ENCODE peak calls at places on chromosomes 16 and 17, in nine cellular contexts. O is IMR-90, P is K562, I is PC-9, K is hepatocyte, E is thoracic aorta, X is endothelial cell of umbilical vein, R is ascending aorta, T is GM23248. N is an unnamed sample. For H3K4me1, the result is how much of the 10 kb centered on the place peaks cover.

GRCh38 chr16:16143038-16143763 is 80.1 kb downstream of the ABCC6 start:
- DNase-seq in O (no peak), P (peak), I (no peak), K (no peak), E (no peak), X (no peak), R (no peak), T (peak), N (no peak)

GRCh38 chr16:586645-587590 is 2.9 kb upstream of the RAB40C start:
- DNase-seq in O (no peak), P (no peak), I (no peak), K (no peak), E (no peak), X (no peak), R (no peak), T (peak), N (no peak)

GRCh38 chr16:88703486-88704309 is 2.5 kb downstream of the RNF166 start:
- DNase-seq in O (no peak), P (no peak), I (no peak), K (no peak), E (no peak), X (peak), R (no peak), T (no peak), N (no peak)

GRCh38 chr17:8900626-8901585 is 33.4 kb upstream of the PIK3R6 start:
- DNase-seq in O (no peak), P (peak), I (no peak), K (no peak), E (no peak), X (no peak), R (no peak), T (no peak), N (no peak)

GRCh38 chr16:50245417-50246298 is 20.7 kb upstream of the ADCY7 start:
- DNase-seq in O (peak), P (peak), I (peak), K (peak), E (no peak), X (peak), R (no peak), T (peak), N (peak)

GRCh38 chr17:40323731-40324650 is 15.0 kb downstream of the RARA start:
- DNase-seq in O (peak), P (no peak), I (peak), K (no peak), E (peak), X (peak), R (no peak), T (peak), N (peak)

GRCh38 chr16:2912330-2913199 is 834 bp downstream of the FLYWCH1 start:
- DNase-seq in O (peak), P (peak), I (no peak), K (peak), E (no peak), X (peak), R (no peak), T (peak), N (no peak)

GRCh38 chr16:14449790-14450463 is 180.1 kb downstream of the PARN start:
- DNase-seq in O (peak), P (no peak), I (no peak), K (no peak), E (no peak), X (no peak), R (no peak), T (peak), N (no peak)

GRCh38 chr16:57107324-57107922 is 15.0 kb downstream of the CPNE2 start:
- DNase-seq in O (no peak), P (no peak), I (no peak), K (no peak), E (no peak), X (no peak), R (no peak), T (no peak), N (no peak)

GRCh38 chr17:2094891-2095535 is 40.1 kb downstream of the HIC1 start:
- DNase-seq in O (peak), P (no peak), I (no peak), K (peak), E (no peak), X (peak), R (no peak), T (peak), N (peak)

GRCh38 chr17:44971776-44972483 is 3.8 kb upstream of the C1QL1 start:
- DNase-seq in O (peak), P (no peak), I (no peak), K (no peak), E (no peak), X (no peak), R (no peak), T (peak), N (no peak)

GRCh38 chr16:72061564-72061963 is 1.5 kb upstream of the HPR start:
- DNase-seq in O (no peak), P (no peak), I (no peak), K (no peak), E (no peak), X (no peak), R (no peak), T (no peak), N (no peak)

GRCh38 chr16:22317001-22317530 is 19.9 kb downstream of the POLR3E start:
- DNase-seq in O (no peak), P (no peak), I (no peak), K (no peak), E (no peak), X (no peak), R (no peak), T (no peak), N (no peak)

GRCh38 chr16:49698931-49699715 is 156.8 kb downstream of the ZNF423 start:
- DNase-seq in O (no peak), P (no peak), I (no peak), K (no peak), E (no peak), X (no peak), R (no peak), T (no peak), N (no peak)

GRCh38 chr17:28717578-28718316 is at the start of gene RAB34:
- DNase-seq in O (peak), P (no peak), I (peak), K (peak), E (peak), X (peak), R (peak), T (peak), N (peak)

GRCh38 chr17:58006563-58006923 is 503 bp downstream of the SRSF1 start:
- DNase-seq in O (peak), P (peak), I (no peak), K (peak), E (peak), X (peak), R (peak), T (peak), N (peak)

GRCh38 chr17:55463600-55463999 is 42.0 kb upstream of the MMD start:
- DNase-seq in O (no peak), P (no peak), I (no peak), K (no peak), E (no peak), X (no peak), R (no peak), T (no peak), N (no peak)

GRCh38 chr16:29745126-29745852 is 501 bp downstream of the C16orf54 start:
- DNase-seq in O (no peak), P (no peak), I (no peak), K (no peak), E (no peak), X (no peak), R (no peak), T (no peak), N (no peak)
- H3K4me1 ChIP-seq in O (under half), P (under half), I (under half), K (under half), E (under half), X (under half), R (under half), T (under half), N (under half)

GRCh38 chr17:50145532-50146229 is 4.8 kb downstream of the PPP1R9B start:
- DNase-seq in O (no peak), P (no peak), I (no peak), K (no peak), E (no peak), X (no peak), R (no peak), T (no peak), N (peak)
- H3K27ac ChIP-seq in O (no peak), P (no peak), I (no peak), K (no peak), E (peak), X (no peak), R (peak), T (no peak), N (peak)

GRCh38 chr17:36547776-36548175 is 3.1 kb downstream of the GGNBP2 start:
- DNase-seq in O (no peak), P (no peak), I (no peak), K (no peak), E (no peak), X (no peak), R (no peak), T (peak), N (no peak)
- H3K4me1 ChIP-seq in O (under half), P (under half), I (under half), K (under half), E (half or more), X (under half), R (under half), T (under half), N (under half)

GRCh38 chr16:26273607-26274006 is 581.8 kb downstream of the HS3ST4 start:
- DNase-seq in O (no peak), P (no peak), I (no peak), K (no peak), E (no peak), X (no peak), R (no peak), T (no peak), N (no peak)

GRCh38 chr16:26269663-26270062 is 577.9 kb downstream of the HS3ST4 start:
- DNase-seq in O (no peak), P (no peak), I (no peak), K (no peak), E (no peak), X (no peak), R (no peak), T (no peak), N (no peak)
- H3K27ac ChIP-seq in O (no peak), P (no peak), I (no peak), K (no peak), E (no peak), X (no peak), R (no peak), T (no peak), N (no peak)

DNA sequence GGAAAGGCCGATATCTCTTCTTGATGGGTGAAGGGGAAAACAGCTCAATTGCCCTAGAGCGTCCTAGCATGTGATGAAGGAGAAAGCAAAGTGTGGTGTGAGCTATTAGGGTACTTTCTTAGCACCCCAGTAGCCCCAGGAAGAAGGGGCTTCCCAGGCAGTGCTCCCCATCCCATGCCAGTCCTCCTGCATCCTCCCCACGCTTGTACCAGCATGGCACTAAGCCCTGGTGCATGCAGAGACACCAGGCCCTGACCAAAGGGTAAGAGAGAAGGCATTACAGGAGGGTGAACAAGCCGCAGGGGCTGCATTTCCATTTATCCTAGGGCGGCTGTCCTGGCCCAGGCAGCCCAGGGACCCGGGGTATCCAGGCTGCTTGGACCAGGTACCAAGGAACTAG is 3.1 kb downstream of the CYB561 start:
- DNase-seq in O (no peak), P (no peak), I (no peak), K (no peak), E (no peak), X (no peak), R (no peak), T (no peak), N (no peak)
- H3K4me1 ChIP-seq in O (under half), P (half or more), I (under half), K (under half), E (under half), X (under half), R (under half), T (under half), N (half or more)

GRCh38 chr16:26721290-26721689 is 345.4 kb upstream of the C16orf82 start:
- DNase-seq in O (no peak), P (no peak), I (no peak), K (no peak), E (no peak), X (no peak), R (no peak), T (no peak), N (no peak)

GRCh38 chr16:26717826-26718225 is 348.9 kb upstream of the C16orf82 start:
- DNase-seq in O (no peak), P (no peak), I (no peak), K (no peak), E (no peak), X (no peak), R (no peak), T (no peak), N (no peak)

GRCh38 chr16:26710475-26710874 is 356.3 kb upstream of the C16orf82 start:
- DNase-seq in O (no peak), P (no peak), I (no peak), K (no peak), E (no peak), X (no peak), R (no peak), T (no peak), N (no peak)

GRCh38 chr16:26715969-26716368 is 350.8 kb upstream of the C16orf82 start:
- DNase-seq in O (no peak), P (no peak), I (no peak), K (no peak), E (no peak), X (no peak), R (no peak), T (no peak), N (no peak)
- H3K27ac ChIP-seq in O (no peak), P (no peak), I (no peak), K (no peak), E (no peak), X (no peak), R (no peak), T (no peak), N (no peak)

GRCh38 chr17:83086907-83087787 is 7.7 kb downstream of the METRNL start:
- DNase-seq in O (no peak), P (peak), I (no peak), K (peak), E (no peak), X (no peak), R (no peak), T (peak), N (no peak)
- H3K4me1 ChIP-seq in O (under half), P (half or more), I (half or more), K (half or more), E (half or more), X (under half), R (under half), T (half or more), N (half or more)

GRCh38 chr17:50095626-50096037 is 481 bp downstream of the PDK2 start:
- DNase-seq in O (no peak), P (no peak), I (no peak), K (peak), E (no peak), X (no peak), R (no peak), T (peak), N (no peak)
- H3K27ac ChIP-seq in O (peak), P (no peak), I (no peak), K (peak), E (peak), X (no peak), R (peak), T (no peak), N (peak)

DNA sequence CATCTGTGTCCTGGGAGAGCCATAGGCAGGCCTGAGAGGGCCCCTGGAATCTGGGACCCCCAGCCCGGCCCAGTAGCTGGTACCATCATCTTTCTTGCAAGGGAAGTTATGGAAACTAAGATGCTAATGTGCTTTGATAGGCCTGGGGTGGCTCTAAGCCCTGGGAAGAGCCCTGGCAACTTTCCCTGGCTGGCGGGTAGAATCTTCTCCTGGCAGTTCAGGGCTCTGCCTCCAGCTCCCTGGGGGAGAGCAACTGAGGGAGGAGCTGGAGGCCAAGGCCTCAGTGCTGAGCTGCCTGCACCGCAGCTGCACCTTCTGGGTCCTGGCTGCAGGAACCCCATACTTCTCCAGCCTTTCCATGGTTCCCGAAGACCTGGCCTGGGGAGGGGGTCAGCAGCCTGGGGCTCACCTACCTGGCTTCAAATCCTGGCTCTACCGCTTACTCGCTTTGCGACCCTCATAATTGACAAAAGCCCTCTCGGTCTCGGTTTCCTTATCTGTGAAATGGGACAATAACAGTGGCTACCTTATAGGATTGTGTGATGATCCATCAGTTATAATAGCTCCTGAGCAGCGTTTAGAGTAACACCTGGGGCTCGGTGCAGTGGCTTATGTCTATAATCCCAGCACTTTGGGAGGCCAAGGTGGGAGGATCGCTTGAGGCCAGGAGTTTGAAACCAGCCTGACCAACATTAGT is 333.7 kb downstream of the SEC14L1 start:
- DNase-seq in O (peak), P (no peak), I (no peak), K (no peak), E (no peak), X (no peak), R (no peak), T (peak), N (peak)
- H3K4me1 ChIP-seq in O (half or more), P (under half), I (under half), K (half or more), E (half or more), X (under half), R (under half), T (half or more), N (half or more)

GRCh38 chr17:30337393-30337999 is 3.6 kb upstream of the TMIGD1 start:
- DNase-seq in O (no peak), P (no peak), I (peak), K (no peak), E (no peak), X (no peak), R (no peak), T (no peak), N (no peak)

GRCh38 chr17:30333503-30334240 is at the start of gene TMIGD1:
- DNase-seq in O (no peak), P (no peak), I (no peak), K (no peak), E (no peak), X (no peak), R (no peak), T (no peak), N (no peak)

GRCh38 chr17:30334421-30334820 is 564 bp upstream of the TMIGD1 start:
- DNase-seq in O (no peak), P (no peak), I (peak), K (no peak), E (no peak), X (no peak), R (no peak), T (no peak), N (no peak)

GRCh38 chr17:30340957-30341356 is 7.1 kb upstream of the TMIGD1 start:
- DNase-seq in O (no peak), P (no peak), I (no peak), K (no peak), E (no peak), X (peak), R (no peak), T (no peak), N (no peak)

GRCh38 chr17:30336369-30337171 is 2.7 kb upstream of the TMIGD1 start:
- DNase-seq in O (peak), P (peak), I (peak), K (peak), E (no peak), X (peak), R (no peak), T (peak), N (no peak)
- H3K27ac ChIP-seq in O (no peak), P (no peak), I (no peak), K (peak), E (no peak), X (no peak), R (no peak), T (no peak), N (no peak)